ENCODE peak calls at places on chromosomes 7 and 10, in ten cellular contexts. H is stomach, Y is tibial nerve, P is HepG2, T is ovary, Q is A549, E is upper lobe of left lung, N is GM12878, F is sigmoid colon, D is K562. U is an unnamed sample.

GRCh38 chr7:137890449-137890916 is 43.7 kb upstream of the DGKI start:
- DNase-seq in H (no peak), Y (no peak), P (no peak), T (no peak), Q (no peak), E (no peak), N (no peak), F (no peak), D (no peak), U (no peak)

GRCh38 chr7:34091330-34091917 is 186.1 kb downstream of the BMPER start:
- DNase-seq in H (peak; percentile 33), Y (peak; percentile 47), P (peak; percentile 38), T (no peak), Q (peak; percentile 53), E (no peak), N (no peak), F (no peak), D (peak; percentile 8), U (peak; percentile 26)

GRCh38 chr7:23783115-23783514 is 73.1 kb downstream of the STK31 start:
- DNase-seq in H (no peak), Y (no peak), P (no peak), T (no peak), Q (no peak), E (no peak), N (no peak), F (no peak), D (no peak), U (no peak)

GRCh38 chr7:37714606-37715005 is 31.0 kb downstream of the GPR141 start:
- DNase-seq in H (no peak), Y (no peak), P (no peak), T (no peak), Q (no peak), E (no peak), N (no peak), F (no peak), D (no peak), U (no peak)

GRCh38 chr10:21315321-21316220 is 209.9 kb downstream of the SKIDA1 start:
- DNase-seq in H (peak; percentile 44), Y (peak; percentile 57), P (peak; percentile 32), T (peak; percentile 81), Q (peak; percentile 93), E (peak; percentile 73), N (no peak), F (peak; percentile 69), D (no peak), U (no peak)

GRCh38 chr7:28872226-28872625 is 85.9 kb downstream of the TRIL start:
- DNase-seq in H (no peak), Y (no peak), P (no peak), T (no peak), Q (no peak), E (no peak), N (no peak), F (no peak), D (no peak), U (no peak)

GRCh38 chr10:77853256-77853655 is 73.3 kb downstream of the DLG5 start:
- DNase-seq in H (no peak), Y (no peak), P (no peak), T (no peak), Q (no peak), E (no peak), N (no peak), F (no peak), D (no peak), U (no peak)

GRCh38 chr7:134458341-134458805 is 527 bp downstream of the AKR1B1 start:
- DNase-seq in H (peak; percentile 47), Y (peak; percentile 29), P (peak; percentile 49), T (peak; percentile 67), Q (peak; percentile 74), E (no peak), N (peak; percentile 9), F (peak; percentile 74), D (no peak), U (peak; percentile 56)

GRCh38 chr10:46220187-46220586 is 66.6 kb upstream of the ANTXRL start:
- DNase-seq in H (no peak), Y (no peak), P (no peak), T (no peak), Q (no peak), E (no peak), N (no peak), F (no peak), D (no peak), U (no peak)

GRCh38 chr10:125694874-125695273 is 11.9 kb upstream of the TEX36 start:
- DNase-seq in H (no peak), Y (no peak), P (no peak), T (no peak), Q (peak; percentile 71), E (no peak), N (no peak), F (no peak), D (no peak), U (no peak)

GRCh38 chr7:134836447-134836846 is 57.0 kb downstream of the CALD1 start:
- DNase-seq in H (no peak), Y (peak; percentile 73), P (no peak), T (no peak), Q (no peak), E (no peak), N (no peak), F (no peak), D (no peak), U (no peak)

GRCh38 chr7:27167170-27167505 is 1.8 kb upstream of the HOXA9 start:
- DNase-seq in H (no peak), Y (no peak), P (no peak), T (no peak), Q (no peak), E (no peak), N (no peak), F (peak; percentile 77), D (no peak), U (no peak)

GRCh38 chr10:24723788-24724380 is at the start of gene ARHGAP21:
- DNase-seq in H (peak; percentile 71), Y (peak; percentile 73), P (no peak), T (peak; percentile 79), Q (peak; percentile 66), E (peak; percentile 62), N (no peak), F (peak; percentile 87), D (peak; percentile 73), U (peak; percentile 76)

GRCh38 chr10:12914111-12914510 is 87.4 kb downstream of the CCDC3 start:
- DNase-seq in H (no peak), Y (no peak), P (no peak), T (no peak), Q (no peak), E (no peak), N (no peak), F (no peak), D (no peak), U (no peak)

GRCh38 chr10:71694567-71694968 is 25.0 kb downstream of the C10orf105 start:
- DNase-seq in H (peak; percentile 46), Y (peak; percentile 35), P (no peak), T (no peak), Q (no peak), E (peak; percentile 78), N (peak; percentile 78), F (no peak), D (no peak), U (peak; percentile 72)

GRCh38 chr7:9100289-9100688 is 666.9 kb downstream of the NXPH1 start:
- DNase-seq in H (no peak), Y (no peak), P (no peak), T (no peak), Q (no peak), E (no peak), N (no peak), F (no peak), D (no peak), U (no peak)

GRCh38 chr10:88800152-88801125 is 2.1 kb upstream of the LIPM start:
- DNase-seq in H (no peak), Y (no peak), P (no peak), T (no peak), Q (no peak), E (no peak), N (no peak), F (no peak), D (no peak), U (no peak)

GRCh38 chr7:16646427-16647081 is 573 bp downstream of the BZW2 start:
- DNase-seq in H (no peak), Y (no peak), P (no peak), T (no peak), Q (no peak), E (no peak), N (no peak), F (no peak), D (no peak), U (peak; percentile 17)

GRCh38 chr7:21948887-21949469 is 3.3 kb upstream of the CDCA7L start:
- DNase-seq in H (no peak), Y (no peak), P (no peak), T (no peak), Q (no peak), E (no peak), N (no peak), F (no peak), D (no peak), U (no peak)

GRCh38 chr7:25953859-25954258 is 198.1 kb upstream of the NFE2L3 start:
- DNase-seq in H (no peak), Y (no peak), P (no peak), T (no peak), Q (no peak), E (no peak), N (no peak), F (no peak), D (no peak), U (no peak)
- TF ChIP-seq EP300 in H (no peak), Y (no peak), P (no peak), T (no peak), Q (no peak), E (no peak), N (no peak), F (no peak), D (no peak), U (no peak)

GRCh38 chr10:506451-507354 is 182.8 kb downstream of the DIP2C start:
- DNase-seq in H (no peak), Y (no peak), P (no peak), T (peak; percentile 19), Q (no peak), E (no peak), N (no peak), F (peak; percentile 56), D (no peak), U (no peak)
- TF ChIP-seq POLR2A in H (no peak), Y (no peak), P (no peak), T (no peak), Q (no peak), E (no peak), N (no peak), F (no peak), D (no peak), U (no peak)

GRCh38 chr7:19373334-19373733 is 228.1 kb upstream of the FERD3L start:
- DNase-seq in H (no peak), Y (no peak), P (no peak), T (no peak), Q (no peak), E (no peak), N (no peak), F (no peak), D (no peak), U (no peak)
- H3K27ac ChIP-seq in H (no peak overlapping the region), Y (no peak overlapping the region), P (no peak overlapping the region), T (no peak overlapping the region), Q (no peak overlapping the region), E (no peak overlapping the region), N (no peak overlapping the region), F (no peak overlapping the region), D (no peak overlapping the region), U (no peak overlapping the region)

DNA sequence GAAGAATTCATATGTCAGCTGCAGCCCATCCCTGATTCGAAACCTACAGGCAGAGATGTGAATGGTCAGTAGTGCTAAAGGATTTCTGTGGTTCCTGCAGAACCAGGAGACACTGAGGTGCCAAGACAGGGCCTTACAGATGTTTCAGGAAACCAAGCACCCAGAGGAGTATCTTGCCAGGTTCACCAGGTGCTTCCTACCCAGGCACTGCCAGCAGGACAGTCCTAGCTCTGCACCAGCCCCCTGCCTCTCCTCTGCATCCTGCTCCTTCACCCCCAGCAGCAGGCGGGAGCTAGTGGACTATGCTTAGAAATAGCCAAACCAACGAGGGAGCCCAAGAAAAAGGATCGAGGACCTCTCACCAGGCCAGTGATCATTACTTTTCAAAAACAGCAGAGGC is 4.2 kb upstream of the IKZF1 start:
- DNase-seq in H (no peak), Y (no peak), P (no peak), T (no peak), Q (no peak), E (no peak), N (no peak), F (no peak), D (no peak), U (no peak)
- TF ChIP-seq EP300 in H (no peak), Y (no peak), P (no peak), T (no peak), Q (no peak), E (no peak), N (no peak), F (no peak), D (no peak), U (no peak)